ENCODE peak calls at places on chromosomes 1 and 21, in four cellular contexts. L is NCI-H187; A is activated effector memory CD4-positive, alpha-beta T cell treated with Interleukin-2 at 50 U/mL for 16 hours; I is pancreas. N is an unnamed sample.

GRCh38 chr1:10253755-10254154 is 43.4 kb downstream of the KIF1B start:
- DNase-seq in L (no peak), A (no peak), I (no peak), N (no peak)

GRCh38 chr1:177384461-177384860 is 213.7 kb downstream of the BRINP2 start:
- DNase-seq in L (no peak), A (no peak), I (no peak), N (no peak)

GRCh38 chr1:182175340-182176068 is 114.0 kb upstream of the ZNF648 start:
- DNase-seq in L (peak), A (no peak), I (no peak), N (no peak)

GRCh38 chr21:42799516-42799915 is 79.8 kb downstream of the WDR4 start:
- DNase-seq in L (no peak), A (no peak), I (no peak), N (no peak)

GRCh38 chr1:14835725-14836124 is 237.2 kb downstream of the KAZN start:
- DNase-seq in L (no peak), A (no peak), I (no peak), N (no peak)

GRCh38 chr1:216430744-216431143 is 7.5 kb upstream of the USH2A start:
- DNase-seq in L (no peak), A (no peak), I (no peak), N (no peak)

GRCh38 chr1:15493869-15494390 is 18.0 kb downstream of the CELA2B start:
- DNase-seq in L (no peak), A (no peak), I (no peak), N (no peak)

GRCh38 chr1:208475951-208476824 is 232.0 kb upstream of the PLXNA2 start:
- DNase-seq in L (no peak), A (no peak), I (no peak), N (no peak)

GRCh38 chr1:173333581-173333980 is 126.5 kb upstream of the TNFSF4 start:
- DNase-seq in L (no peak), A (no peak), I (no peak), N (no peak)

GRCh38 chr1:204286841-204287387 is 72.8 kb downstream of the PLEKHA6 start:
- DNase-seq in L (no peak), A (peak), I (peak), N (peak)

GRCh38 chr1:21590116-21590905 is 78.8 kb downstream of the RAP1GAP start:
- DNase-seq in L (no peak), A (no peak), I (no peak), N (no peak)

GRCh38 chr1:172167801-172168596 is 252.5 kb upstream of the C1orf105 start:
- DNase-seq in L (no peak), A (no peak), I (peak), N (no peak)

N was measured in activated T-helper 2 cell treated with anti-CD3 and anti-CD28 coated beads, Interferon-gamma antibody, Interleukin-2, Interleukin-4, amounts not matched to agents 10 μg/mL and 5 μg/mL and 100 μg/mL, durations not matched to agents 14 hours and 24 hours and 36 hours.